ENCODE peak calls at places on chromosomes 4 and X, in seven cellular contexts. Z, O, D, T, F, P and U are unnamed samples.

GRCh38 chrX:10797493-10797892 is 177.1 kb upstream of the MID1 start:
- DNase-seq in Z (no peak), O (no peak), D (peak), T (no peak), F (no peak), P (no peak), U (peak)

GRCh38 chr4:97867557-97868091 is 275.7 kb downstream of the STPG2 start:
- DNase-seq in Z (no peak), O (no peak), D (no peak), T (no peak), F (no peak), P (no peak), U (no peak)

GRCh38 chrX:52422884-52423283 is 54.1 kb downstream of the XAGE2 start:
- DNase-seq in Z (no peak), O (no peak), D (peak), T (peak), F (no peak), P (no peak), U (peak)

GRCh38 chrX:45747905-45748304 is 547.2 kb upstream of the DIPK2B start:
- DNase-seq in Z (no peak), O (no peak), D (peak), T (no peak), F (no peak), P (no peak), U (no peak)

GRCh38 chr4:184824081-184824775 is 1.5 kb downstream of the ACSL1 start:
- DNase-seq in Z (no peak), O (no peak), D (no peak), T (no peak), F (no peak), P (no peak), U (peak)

GRCh38 chr4:84685105-84685504 is 102.2 kb downstream of the CDS1 start:
- DNase-seq in Z (no peak), O (no peak), D (no peak), T (no peak), F (no peak), P (no peak), U (no peak)

GRCh38 chr4:176676901-176677300 is 115.8 kb downstream of the VEGFC start:
- DNase-seq in Z (no peak), O (peak), D (no peak), T (peak), F (no peak), P (no peak), U (no peak)

GRCh38 chr4:56465599-56466295 is 1.7 kb upstream of the SRP72 start:
- DNase-seq in Z (no peak), O (no peak), D (no peak), T (peak), F (no peak), P (peak), U (peak)

GRCh38 chr4:150010525-150011126 is 67.6 kb upstream of the DCLK2 start:
- DNase-seq in Z (peak), O (peak), D (peak), T (peak), F (peak), P (peak), U (peak)

GRCh38 chr4:130071746-130072145 is 975.8 kb downstream of the C4orf33 start:
- DNase-seq in Z (no peak), O (no peak), D (no peak), T (no peak), F (no peak), P (no peak), U (no peak)

GRCh38 chr4:22412013-22412412 is 103.9 kb downstream of the ADGRA3 start:
- DNase-seq in Z (no peak), O (no peak), D (no peak), T (no peak), F (no peak), P (no peak), U (no peak)

GRCh38 chrX:138485767-138486166 is 225.8 kb downstream of the FGF13 start:
- DNase-seq in Z (no peak), O (no peak), D (no peak), T (no peak), F (no peak), P (no peak), U (no peak)

GRCh38 chrX:47573334-47574095 is 8.7 kb upstream of the TIMP1 start:
- DNase-seq in Z (peak), O (peak), D (peak), T (peak), F (no peak), P (no peak), U (peak)
- H3K4me3 ChIP-seq in Z (peak), O (peak), D (no peak), T (no peak), F (no peak), P (no peak), U (peak)

DNA sequence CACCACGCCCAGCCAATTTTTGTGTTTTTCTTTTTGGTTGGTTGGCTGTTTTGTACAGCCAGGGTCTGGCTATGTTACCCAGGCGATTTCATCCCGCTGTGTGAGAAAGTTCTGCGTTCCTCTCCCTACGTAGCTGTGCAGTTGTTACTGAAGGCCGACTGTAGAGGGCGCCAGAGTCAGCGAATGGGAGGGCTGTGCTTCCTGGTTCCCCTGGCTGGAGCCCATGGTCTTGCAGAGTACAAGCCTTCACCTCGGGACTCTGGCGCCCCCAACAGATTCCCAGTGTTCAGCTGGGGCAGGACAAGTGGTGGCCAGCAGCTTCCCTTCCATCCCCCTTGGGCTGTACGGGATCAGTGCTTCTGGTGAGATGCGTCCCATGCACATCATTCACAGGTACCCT is 5.6 kb upstream of the CT45A1 start:
- DNase-seq in Z (no peak), O (no peak), D (no peak), T (no peak), F (no peak), P (peak), U (no peak)
- TF ChIP-seq CTCF in Z (no peak), O (no peak), D (no peak), T (no peak), F (no peak), P (peak), U (no peak)

GRCh38 chr4:186689476-186689875 is 34.2 kb downstream of the FAT1 start:
- DNase-seq in Z (no peak), O (no peak), D (no peak), T (peak), F (no peak), P (no peak), U (no peak)
- H3K4me3 ChIP-seq in Z (no peak), O (no peak), D (no peak), T (no peak), F (no peak), P (no peak), U (no peak)

GRCh38 chr4:180949825-180950224 is 1293.4 kb upstream of the TENM3 start:
- DNase-seq in Z (no peak), O (no peak), D (no peak), T (no peak), F (no peak), P (no peak), U (no peak)

GRCh38 chr4:180951312-180951711 is 1291.9 kb upstream of the TENM3 start:
- DNase-seq in Z (no peak), O (no peak), D (no peak), T (no peak), F (no peak), P (no peak), U (no peak)

GRCh38 chr4:180950377-180950776 is 1292.8 kb upstream of the TENM3 start:
- DNase-seq in Z (no peak), O (no peak), D (no peak), T (no peak), F (no peak), P (no peak), U (no peak)

GRCh38 chr4:180953572-180953971 is 1289.6 kb upstream of the TENM3 start:
- DNase-seq in Z (no peak), O (no peak), D (no peak), T (no peak), F (no peak), P (no peak), U (peak)
- TF ChIP-seq CTCF in Z (no peak), O (no peak), D (peak), T (peak), F (no peak), P (peak), U (peak)

DNA sequence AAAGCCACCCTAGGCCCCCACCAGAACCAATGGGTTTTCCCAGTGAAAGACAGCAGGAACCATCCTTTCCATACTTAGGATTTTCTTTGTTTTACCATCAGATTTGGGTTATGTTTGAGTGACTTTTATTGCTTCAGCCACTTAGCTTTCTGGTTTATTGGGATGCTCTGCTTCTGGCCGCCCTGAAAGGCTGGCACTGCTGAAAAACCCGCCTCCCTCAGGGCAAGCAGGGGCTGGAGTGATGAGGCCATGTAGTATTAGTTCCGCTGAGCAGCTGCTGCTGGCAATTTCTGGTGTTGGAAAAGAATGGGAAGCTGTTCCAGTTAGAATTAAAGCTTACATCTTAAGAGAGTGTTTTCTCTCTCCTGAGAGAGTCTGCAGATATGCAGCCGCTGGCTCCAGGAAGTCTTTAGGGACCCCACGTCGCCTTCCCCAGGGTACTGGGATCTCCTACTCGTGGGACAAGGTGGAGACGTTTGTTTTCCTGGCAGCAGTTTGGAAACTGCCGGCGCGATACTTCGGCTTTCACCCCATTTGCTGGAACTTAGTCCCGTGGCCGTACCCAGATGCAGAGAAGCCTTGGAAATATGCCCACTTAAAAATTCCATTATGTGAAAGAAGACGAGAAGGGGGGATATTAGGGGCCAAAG is 72.4 kb downstream of the TMEM131L start:
- DNase-seq in Z (peak), O (no peak), D (peak), T (peak), F (peak), P (no peak), U (peak)
- H3K4me3 ChIP-seq in Z (peak), O (peak), D (peak), T (peak), F (no peak), P (no peak), U (peak)

GRCh38 chrX:30488092-30488491 is 89.5 kb downstream of the TASL start:
- DNase-seq in Z (no peak), O (no peak), D (no peak), T (peak), F (no peak), P (peak), U (peak)
- TF ChIP-seq CTCF in Z (no peak), O (no peak), D (no peak), T (peak), F (no peak), P (peak), U (peak)

GRCh38 chrX:826026-826425 is 195.4 kb downstream of the SHOX start:
- DNase-seq in Z (no peak), O (no peak), D (peak), T (peak), F (no peak), P (no peak), U (peak)
- H3K4me3 ChIP-seq in Z (peak), O (no peak), D (no peak), T (no peak), F (no peak), P (no peak), U (no peak)

GRCh38 chr4:142427456-142427855 is 418.6 kb downstream of the INPP4B start:
- DNase-seq in Z (no peak), O (no peak), D (no peak), T (no peak), F (no peak), P (no peak), U (no peak)
- TF ChIP-seq CTCF in Z (no peak), O (no peak), D (no peak), T (no peak), F (no peak), P (no peak), U (no peak)

DNA sequence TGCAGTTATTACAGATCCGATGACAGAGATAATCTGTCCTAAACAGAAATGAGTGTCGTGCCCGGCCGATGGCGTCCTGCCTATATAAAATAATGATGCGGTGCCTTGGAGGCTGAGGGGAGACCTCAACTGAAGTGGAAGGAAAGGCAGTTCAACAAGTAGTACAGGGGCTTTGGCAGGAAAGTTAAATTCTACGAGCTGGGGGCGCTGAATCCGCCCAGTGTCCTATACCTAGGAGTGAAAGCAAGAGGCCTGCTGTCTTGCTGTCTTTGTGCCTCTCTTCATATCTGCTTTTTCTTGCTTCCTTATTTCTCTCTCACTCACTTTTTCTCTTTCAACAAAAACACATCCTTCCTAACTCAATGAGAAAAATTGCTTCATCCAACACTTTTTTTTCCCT is 82.2 kb upstream of the PRPS2 start:
- DNase-seq in Z (no peak), O (no peak), D (no peak), T (no peak), F (no peak), P (no peak), U (no peak)
- H3K4me3 ChIP-seq in Z (no peak), O (no peak), D (no peak), T (no peak), F (no peak), P (no peak), U (no peak)